ENCODE peak calls at places on chromosomes 4 and X, in nine cellular contexts. One of them, this sample, is unnamed. For H3K4me1, the result is how much of the 10 kb centered on the place peaks cover.

GRCh38 chr4:173242466-173243250 is 74.0 kb downstream of the GALNT7 start:
- DNase-seq in trophoblast cell: no peak
- DNase-seq in cardiac muscle cell: no peak
- DNase-seq in CD4-positive, CD25-positive, alpha-beta regulatory T cell: no peak
- DNase-seq in tibial nerve: no peak
- DNase-seq in GM23338: no peak
- DNase-seq in adipocyte: no peak
- DNase-seq in hepatocyte: no peak
- DNase-seq in OCI-LY7: no peak
- DNase-seq in this sample: no peak

GRCh38 chr4:609400-610050 is 15.8 kb upstream of the PDE6B start:
- DNase-seq in trophoblast cell: no peak
- DNase-seq in cardiac muscle cell: no peak
- DNase-seq in CD4-positive, CD25-positive, alpha-beta regulatory T cell: no peak
- DNase-seq in tibial nerve: no peak
- DNase-seq in GM23338: no peak
- DNase-seq in adipocyte: no peak
- DNase-seq in hepatocyte: no peak
- DNase-seq in OCI-LY7: no peak
- DNase-seq in this sample: no peak

GRCh38 chrX:130060122-130061069 is 49.9 kb downstream of the ELF4 start:
- DNase-seq in trophoblast cell: peak
- DNase-seq in cardiac muscle cell: peak
- DNase-seq in CD4-positive, CD25-positive, alpha-beta regulatory T cell: peak
- DNase-seq in tibial nerve: peak
- DNase-seq in GM23338: peak
- DNase-seq in adipocyte: peak
- DNase-seq in hepatocyte: peak
- DNase-seq in OCI-LY7: peak
- DNase-seq in this sample: peak

GRCh38 chrX:46710927-46711623 is 47.8 kb downstream of the SLC9A7 start:
- DNase-seq in trophoblast cell: no peak
- DNase-seq in cardiac muscle cell: no peak
- DNase-seq in CD4-positive, CD25-positive, alpha-beta regulatory T cell: no peak
- DNase-seq in tibial nerve: no peak
- DNase-seq in GM23338: peak
- DNase-seq in adipocyte: no peak
- DNase-seq in hepatocyte: no peak
- DNase-seq in OCI-LY7: peak
- DNase-seq in this sample: no peak

GRCh38 chrX:107871136-107871535 is 45.5 kb downstream of the MID2 start:
- DNase-seq in trophoblast cell: no peak
- DNase-seq in cardiac muscle cell: no peak
- DNase-seq in CD4-positive, CD25-positive, alpha-beta regulatory T cell: no peak
- DNase-seq in tibial nerve: no peak
- DNase-seq in GM23338: peak
- DNase-seq in adipocyte: no peak
- DNase-seq in hepatocyte: no peak
- DNase-seq in OCI-LY7: no peak
- DNase-seq in this sample: no peak

GRCh38 chrX:154379569-154379951 is 465 bp downstream of the EMD start:
- DNase-seq in trophoblast cell: no peak
- DNase-seq in cardiac muscle cell: no peak
- DNase-seq in CD4-positive, CD25-positive, alpha-beta regulatory T cell: no peak
- DNase-seq in tibial nerve: no peak
- DNase-seq in GM23338: no peak
- DNase-seq in adipocyte: no peak
- DNase-seq in hepatocyte: no peak
- DNase-seq in OCI-LY7: no peak
- DNase-seq in this sample: no peak

GRCh38 chr4:88335092-88335665 is 43.5 kb upstream of the HERC6 start:
- DNase-seq in trophoblast cell: no peak
- DNase-seq in cardiac muscle cell: peak
- DNase-seq in CD4-positive, CD25-positive, alpha-beta regulatory T cell: no peak
- DNase-seq in tibial nerve: no peak
- DNase-seq in GM23338: peak
- DNase-seq in adipocyte: no peak
- DNase-seq in hepatocyte: peak
- DNase-seq in OCI-LY7: no peak
- DNase-seq in this sample: no peak

GRCh38 chr4:59612235-59612634 is 1587.9 kb upstream of the ADGRL3 start:
- DNase-seq in trophoblast cell: no peak
- DNase-seq in cardiac muscle cell: no peak
- DNase-seq in CD4-positive, CD25-positive, alpha-beta regulatory T cell: no peak
- DNase-seq in tibial nerve: no peak
- DNase-seq in GM23338: no peak
- DNase-seq in adipocyte: peak
- DNase-seq in hepatocyte: peak
- DNase-seq in OCI-LY7: no peak
- DNase-seq in this sample: no peak

GRCh38 chr4:25450491-25450901 is 73.4 kb downstream of the ANAPC4 start:
- DNase-seq in trophoblast cell: peak
- DNase-seq in cardiac muscle cell: no peak
- DNase-seq in CD4-positive, CD25-positive, alpha-beta regulatory T cell: no peak
- DNase-seq in tibial nerve: no peak
- DNase-seq in GM23338: no peak
- DNase-seq in adipocyte: no peak
- DNase-seq in hepatocyte: no peak
- DNase-seq in OCI-LY7: no peak
- DNase-seq in this sample: no peak

GRCh38 chr4:23084559-23085248 is 392.0 kb downstream of the GBA3 start:
- DNase-seq in trophoblast cell: no peak
- DNase-seq in cardiac muscle cell: no peak
- DNase-seq in CD4-positive, CD25-positive, alpha-beta regulatory T cell: no peak
- DNase-seq in tibial nerve: no peak
- DNase-seq in GM23338: peak
- DNase-seq in adipocyte: no peak
- DNase-seq in hepatocyte: no peak
- DNase-seq in OCI-LY7: no peak
- DNase-seq in this sample: no peak

GRCh38 chr4:57265831-57266582 is 155.8 kb upstream of the IGFBP7 start:
- DNase-seq in trophoblast cell: no peak
- DNase-seq in cardiac muscle cell: peak
- DNase-seq in CD4-positive, CD25-positive, alpha-beta regulatory T cell: no peak
- DNase-seq in tibial nerve: no peak
- DNase-seq in GM23338: peak
- DNase-seq in adipocyte: no peak
- DNase-seq in hepatocyte: no peak
- DNase-seq in OCI-LY7: no peak
- DNase-seq in this sample: no peak

GRCh38 chr4:84529169-84529751 is 30.2 kb upstream of the NKX6-1 start:
- DNase-seq in trophoblast cell: no peak
- DNase-seq in cardiac muscle cell: peak
- DNase-seq in CD4-positive, CD25-positive, alpha-beta regulatory T cell: peak
- DNase-seq in tibial nerve: no peak
- DNase-seq in GM23338: peak
- DNase-seq in adipocyte: peak
- DNase-seq in hepatocyte: peak
- DNase-seq in OCI-LY7: peak
- DNase-seq in this sample: peak

GRCh38 chrX:45191820-45192409 is 8.8 kb downstream of the DIPK2B start:
- DNase-seq in trophoblast cell: no peak
- DNase-seq in cardiac muscle cell: no peak
- DNase-seq in CD4-positive, CD25-positive, alpha-beta regulatory T cell: no peak
- DNase-seq in tibial nerve: no peak
- DNase-seq in GM23338: no peak
- DNase-seq in adipocyte: no peak
- DNase-seq in hepatocyte: no peak
- DNase-seq in OCI-LY7: no peak
- DNase-seq in this sample: no peak

GRCh38 chr4:77591532-77591931 is 14.1 kb upstream of the CXCL13 start:
- DNase-seq in trophoblast cell: no peak
- DNase-seq in cardiac muscle cell: no peak
- DNase-seq in CD4-positive, CD25-positive, alpha-beta regulatory T cell: no peak
- DNase-seq in tibial nerve: no peak
- DNase-seq in GM23338: no peak
- DNase-seq in adipocyte: no peak
- DNase-seq in hepatocyte: no peak
- DNase-seq in OCI-LY7: no peak
- DNase-seq in this sample: no peak

GRCh38 chr4:24995346-24995745 is 35.4 kb downstream of the LGI2 start:
- DNase-seq in trophoblast cell: no peak
- DNase-seq in cardiac muscle cell: no peak
- DNase-seq in CD4-positive, CD25-positive, alpha-beta regulatory T cell: no peak
- DNase-seq in tibial nerve: no peak
- DNase-seq in GM23338: no peak
- DNase-seq in adipocyte: no peak
- DNase-seq in hepatocyte: no peak
- DNase-seq in OCI-LY7: no peak
- DNase-seq in this sample: no peak

GRCh38 chr4:165738571-165738970 is 134.5 kb upstream of the TLL1 start:
- DNase-seq in trophoblast cell: no peak
- DNase-seq in cardiac muscle cell: no peak
- DNase-seq in CD4-positive, CD25-positive, alpha-beta regulatory T cell: no peak
- DNase-seq in tibial nerve: no peak
- DNase-seq in GM23338: no peak
- DNase-seq in adipocyte: no peak
- DNase-seq in hepatocyte: no peak
- DNase-seq in OCI-LY7: no peak
- DNase-seq in this sample: no peak

DNA sequence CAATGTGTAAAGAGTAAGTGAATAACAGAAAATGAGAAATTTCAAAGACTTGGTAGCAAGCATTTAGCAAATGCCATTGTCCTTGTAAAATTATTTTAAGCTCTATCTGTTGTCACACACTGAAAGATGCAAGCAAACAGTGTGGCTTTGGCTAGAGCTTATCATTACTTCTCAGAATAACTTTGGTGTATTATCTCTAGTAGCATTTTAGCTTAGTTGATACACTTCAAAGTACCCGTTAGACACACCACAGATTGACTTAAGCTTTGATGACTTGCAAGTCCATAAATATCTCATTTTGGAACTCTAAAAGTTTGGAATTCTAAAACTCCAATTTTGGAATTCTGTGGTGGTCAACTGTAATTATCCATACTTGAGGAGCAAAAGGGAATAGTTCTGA is 98.6 kb downstream of the PDLIM5 start:
- DNase-seq in trophoblast cell: no peak
- DNase-seq in cardiac muscle cell: peak
- DNase-seq in CD4-positive, CD25-positive, alpha-beta regulatory T cell: no peak
- DNase-seq in tibial nerve: no peak
- DNase-seq in GM23338: no peak
- DNase-seq in adipocyte: no peak
- DNase-seq in hepatocyte: no peak
- DNase-seq in OCI-LY7: no peak
- DNase-seq in this sample: no peak
- H3K4me1 ChIP-seq in trophoblast cell: under half
- H3K4me1 ChIP-seq in cardiac muscle cell: half or more
- H3K4me1 ChIP-seq in CD4-positive, CD25-positive, alpha-beta regulatory T cell: under half
- H3K4me1 ChIP-seq in tibial nerve: under half
- H3K4me1 ChIP-seq in GM23338: under half
- H3K4me1 ChIP-seq in adipocyte: under half
- H3K4me1 ChIP-seq in hepatocyte: under half
- H3K4me1 ChIP-seq in OCI-LY7: under half
- H3K4me1 ChIP-seq in this sample: under half

GRCh38 chr4:184443318-184443717 is 31.0 kb downstream of the IRF2 start:
- DNase-seq in trophoblast cell: no peak
- DNase-seq in cardiac muscle cell: no peak
- DNase-seq in CD4-positive, CD25-positive, alpha-beta regulatory T cell: no peak
- DNase-seq in tibial nerve: no peak
- DNase-seq in GM23338: no peak
- DNase-seq in adipocyte: no peak
- DNase-seq in hepatocyte: no peak
- DNase-seq in OCI-LY7: no peak
- DNase-seq in this sample: no peak
- H3K4me1 ChIP-seq in trophoblast cell: under half
- H3K4me1 ChIP-seq in cardiac muscle cell: under half
- H3K4me1 ChIP-seq in CD4-positive, CD25-positive, alpha-beta regulatory T cell: half or more
- H3K4me1 ChIP-seq in tibial nerve: under half
- H3K4me1 ChIP-seq in GM23338: half or more
- H3K4me1 ChIP-seq in adipocyte: under half
- H3K4me1 ChIP-seq in hepatocyte: under half
- H3K4me1 ChIP-seq in OCI-LY7: under half
- H3K4me1 ChIP-seq in this sample: under half

GRCh38 chr4:10094841-10095240 is 21.8 kb downstream of the WDR1 start:
- DNase-seq in trophoblast cell: no peak
- DNase-seq in cardiac muscle cell: no peak
- DNase-seq in CD4-positive, CD25-positive, alpha-beta regulatory T cell: no peak
- DNase-seq in tibial nerve: no peak
- DNase-seq in GM23338: no peak
- DNase-seq in adipocyte: no peak
- DNase-seq in hepatocyte: no peak
- DNase-seq in OCI-LY7: no peak
- DNase-seq in this sample: no peak
- H3K4me1 ChIP-seq in trophoblast cell: under half
- H3K4me1 ChIP-seq in cardiac muscle cell: half or more
- H3K4me1 ChIP-seq in CD4-positive, CD25-positive, alpha-beta regulatory T cell: half or more
- H3K4me1 ChIP-seq in tibial nerve: half or more
- H3K4me1 ChIP-seq in GM23338: under half
- H3K4me1 ChIP-seq in adipocyte: under half
- H3K4me1 ChIP-seq in hepatocyte: under half
- H3K4me1 ChIP-seq in OCI-LY7: under half
- H3K4me1 ChIP-seq in this sample: under half

GRCh38 chr4:31086771-31087330 is 366.7 kb downstream of the PCDH7 start:
- DNase-seq in trophoblast cell: no peak
- DNase-seq in cardiac muscle cell: no peak
- DNase-seq in CD4-positive, CD25-positive, alpha-beta regulatory T cell: no peak
- DNase-seq in tibial nerve: no peak
- DNase-seq in GM23338: no peak
- DNase-seq in adipocyte: peak
- DNase-seq in hepatocyte: no peak
- DNase-seq in OCI-LY7: no peak
- DNase-seq in this sample: no peak

GRCh38 chr4:31088600-31089230 is 368.5 kb downstream of the PCDH7 start:
- DNase-seq in trophoblast cell: no peak
- DNase-seq in cardiac muscle cell: peak
- DNase-seq in CD4-positive, CD25-positive, alpha-beta regulatory T cell: no peak
- DNase-seq in tibial nerve: no peak
- DNase-seq in GM23338: no peak
- DNase-seq in adipocyte: peak
- DNase-seq in hepatocyte: no peak
- DNase-seq in OCI-LY7: no peak
- DNase-seq in this sample: no peak

GRCh38 chr4:31083451-31083850 is 363.3 kb downstream of the PCDH7 start:
- DNase-seq in trophoblast cell: no peak
- DNase-seq in cardiac muscle cell: no peak
- DNase-seq in CD4-positive, CD25-positive, alpha-beta regulatory T cell: no peak
- DNase-seq in tibial nerve: no peak
- DNase-seq in GM23338: no peak
- DNase-seq in adipocyte: no peak
- DNase-seq in hepatocyte: no peak
- DNase-seq in OCI-LY7: no peak
- DNase-seq in this sample: peak

GRCh38 chr4:31084806-31085416 is 364.7 kb downstream of the PCDH7 start:
- DNase-seq in trophoblast cell: no peak
- DNase-seq in cardiac muscle cell: no peak
- DNase-seq in CD4-positive, CD25-positive, alpha-beta regulatory T cell: no peak
- DNase-seq in tibial nerve: no peak
- DNase-seq in GM23338: no peak
- DNase-seq in adipocyte: no peak
- DNase-seq in hepatocyte: no peak
- DNase-seq in OCI-LY7: no peak
- DNase-seq in this sample: peak

DNA sequence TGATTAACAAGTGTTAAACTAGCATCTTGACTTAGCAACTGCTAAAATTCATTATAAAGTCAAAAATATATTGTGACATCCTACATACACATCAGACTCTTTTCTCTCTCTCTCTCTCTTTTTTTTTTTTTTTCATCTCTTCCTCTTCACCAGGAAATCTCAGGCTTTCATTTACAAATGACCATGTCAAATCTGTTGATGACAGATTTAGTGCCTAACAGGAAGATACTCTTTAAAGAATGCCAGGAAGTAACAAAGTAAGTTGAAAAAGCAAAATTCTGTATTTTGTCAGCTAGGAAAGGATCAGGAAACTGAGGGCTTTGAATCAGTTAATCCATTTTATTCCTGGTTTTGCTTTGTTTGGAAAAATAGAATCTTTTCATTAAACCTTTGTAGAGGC is 365.6 kb downstream of the PCDH7 start:
- DNase-seq in trophoblast cell: no peak
- DNase-seq in cardiac muscle cell: no peak
- DNase-seq in CD4-positive, CD25-positive, alpha-beta regulatory T cell: no peak
- DNase-seq in tibial nerve: no peak
- DNase-seq in GM23338: no peak
- DNase-seq in adipocyte: no peak
- DNase-seq in hepatocyte: no peak
- DNase-seq in OCI-LY7: no peak
- DNase-seq in this sample: peak
- H3K4me1 ChIP-seq in trophoblast cell: under half
- H3K4me1 ChIP-seq in cardiac muscle cell: half or more
- H3K4me1 ChIP-seq in CD4-positive, CD25-positive, alpha-beta regulatory T cell: under half
- H3K4me1 ChIP-seq in tibial nerve: under half
- H3K4me1 ChIP-seq in GM23338: under half
- H3K4me1 ChIP-seq in adipocyte: under half
- H3K4me1 ChIP-seq in hepatocyte: under half
- H3K4me1 ChIP-seq in OCI-LY7: under half
- H3K4me1 ChIP-seq in this sample: half or more